ENCODE peak calls at places on chromosomes 7 and 10, in four cellular contexts. R is WTC11, Z is psoas muscle, Q is kidney. U is an unnamed sample.

GRCh38 chr7:1569016-1569415 is 816 bp downstream of the PSMG3 start:
- DNase-seq in Q (peak), Z (peak), R (no peak), U (no peak)

GRCh38 chr7:114209968-114210367 is 204.6 kb upstream of the FOXP2 start:
- DNase-seq in Q (no peak), R (no peak), Z (no peak), U (no peak)

GRCh38 chr10:78066728-78067430 is 33.2 kb downstream of the RPS24 start:
- DNase-seq in Z (no peak), Q (peak), R (no peak), U (no peak)

GRCh38 chr10:25105753-25106260 is 69.0 kb upstream of the GPR158 start:
- DNase-seq in Z (no peak), R (no peak), Q (no peak), U (no peak)

GRCh38 chr7:94183289-94183749 is 179.2 kb upstream of the BET1 start:
- DNase-seq in Q (peak), Z (peak), R (no peak), U (no peak)

GRCh38 chr7:8220376-8221106 is 41.4 kb downstream of the ICA1 start:
- DNase-seq in Q (no peak), R (no peak), Z (no peak), U (no peak)

GRCh38 chr10:17607603-17608332 is 9.4 kb downstream of the HACD1 start:
- DNase-seq in R (no peak), Z (no peak), Q (no peak), U (no peak)

GRCh38 chr10:34102917-34103506 is 712.1 kb downstream of the PARD3 start:
- DNase-seq in R (no peak), Z (no peak), Q (no peak), U (no peak)

GRCh38 chr7:117582219-117582704 is 102.4 kb downstream of the CFTR start:
- DNase-seq in R (peak), Q (peak), Z (peak), U (no peak)

GRCh38 chr10:80187465-80188409 is 17.6 kb downstream of the ANXA11 start:
- DNase-seq in Q (peak), Z (no peak), R (no peak), U (no peak)

GRCh38 chr7:47549916-47550315 is 32.0 kb downstream of the TNS3 start:
- DNase-seq in Q (no peak), R (no peak), Z (no peak), U (no peak)

GRCh38 chr10:48885376-48885775 is 54.3 kb downstream of the LRRC18 start:
- DNase-seq in R (peak), Q (no peak), Z (no peak), U (peak)

GRCh38 chr7:77839919-77840318 is 41.3 kb downstream of the PHTF2 start:
- DNase-seq in Z (no peak), R (no peak), Q (no peak), U (no peak)

GRCh38 chr7:127997226-127997922 is 33.9 kb downstream of the LRRC4 start:
- DNase-seq in Q (no peak), R (no peak), Z (no peak), U (no peak)

GRCh38 chr7:21361413-21362130 is 66.3 kb upstream of the SP4 start:
- DNase-seq in R (no peak), Z (no peak), Q (no peak), U (no peak)

GRCh38 chr10:43076876-43077420 is at the start of gene RET:
- DNase-seq in Q (no peak), Z (peak), R (peak), U (peak)

GRCh38 chr10:93554760-93555432 is 11.6 kb upstream of the FFAR4 start:
- DNase-seq in Q (no peak), R (peak), Z (peak), U (peak)

GRCh38 chr10:112335104-112335840 is 38.6 kb upstream of the ACSL5 start:
- DNase-seq in Q (no peak), Z (no peak), R (no peak), U (no peak)

GRCh38 chr7:94182721-94183120 is 178.6 kb upstream of the BET1 start:
- DNase-seq in R (no peak), Q (no peak), Z (no peak), U (no peak)

GRCh38 chr10:36115364-36115763 is 473.3 kb upstream of the FZD8 start:
- DNase-seq in R (no peak), Q (no peak), Z (no peak), U (no peak)

GRCh38 chr10:104406715-104407517 is 53.3 kb downstream of the CFAP58 start:
- DNase-seq in Q (no peak), R (no peak), Z (no peak), U (no peak)

GRCh38 chr7:155811895-155812761 is at the start of gene SHH:
- DNase-seq in Z (no peak), R (no peak), Q (peak), U (no peak)

GRCh38 chr7:919924-920341 is 34.5 kb downstream of the ADAP1 start:
- DNase-seq in Q (peak), Z (peak), R (peak), U (no peak)

GRCh38 chr10:75086278-75086934 is 25.1 kb upstream of the SAMD8 start:
- DNase-seq in Z (no peak), R (no peak), Q (no peak), U (no peak)

GRCh38 chr10:78830062-78830974 is 238.4 kb upstream of the ZMIZ1 start:
- DNase-seq in Q (no peak), Z (no peak), R (no peak), U (no peak)

GRCh38 chr10:113945075-113945686 is 90.7 kb downstream of the NHLRC2 start:
- DNase-seq in R (no peak), Q (no peak), Z (no peak), U (no peak)

GRCh38 chr7:128781126-128781525 is 5.5 kb upstream of the OPN1SW start:
- DNase-seq in Q (no peak), R (no peak), Z (peak), U (no peak)

GRCh38 chr7:25009271-25009670 is 29.3 kb upstream of the OSBPL3 start:
- DNase-seq in Z (no peak), Q (no peak), R (no peak), U (no peak)

GRCh38 chr7:21617513-21617912 is 74.7 kb downstream of the DNAH11 start:
- DNase-seq in Z (no peak), R (no peak), Q (no peak), U (no peak)

GRCh38 chr10:36489928-36490279 is 635.5 kb upstream of the ANKRD30A start:
- DNase-seq in Q (no peak), R (no peak), Z (no peak), U (no peak)

GRCh38 chr7:87506243-87507180 is 31.0 kb upstream of the ABCB4 start:
- DNase-seq in R (no peak), Z (no peak), Q (no peak), U (no peak)

GRCh38 chr7:116582806-116583444 is 58.1 kb downstream of the CAV1 start:
- DNase-seq in R (no peak), Q (no peak), Z (peak), U (no peak)

GRCh38 chr7:25249772-25250171 is 21.5 kb upstream of the NPVF start:
- DNase-seq in Q (no peak), Z (no peak), R (no peak), U (no peak)

GRCh38 chr7:70793767-70794166 is 338.2 kb upstream of the GALNT17 start:
- DNase-seq in Q (no peak), R (no peak), Z (no peak), U (no peak)

GRCh38 chr7:70793060-70793459 is 338.9 kb upstream of the GALNT17 start:
- DNase-seq in R (no peak), Z (no peak), Q (no peak), U (no peak)

GRCh38 chr7:70794962-70795361 is 337.0 kb upstream of the GALNT17 start:
- DNase-seq in Q (no peak), R (no peak), Z (no peak), U (no peak)

GRCh38 chr7:70797109-70797514 is 334.8 kb upstream of the GALNT17 start:
- DNase-seq in R (no peak), Z (no peak), Q (no peak), U (no peak)

GRCh38 chr7:70795948-70796347 is 336.0 kb upstream of the GALNT17 start:
- DNase-seq in Q (no peak), Z (no peak), R (no peak), U (no peak)
- TF ChIP-seq CTCF in Q (no peak), Z (no peak), R (no peak), U (no peak)

DNA sequence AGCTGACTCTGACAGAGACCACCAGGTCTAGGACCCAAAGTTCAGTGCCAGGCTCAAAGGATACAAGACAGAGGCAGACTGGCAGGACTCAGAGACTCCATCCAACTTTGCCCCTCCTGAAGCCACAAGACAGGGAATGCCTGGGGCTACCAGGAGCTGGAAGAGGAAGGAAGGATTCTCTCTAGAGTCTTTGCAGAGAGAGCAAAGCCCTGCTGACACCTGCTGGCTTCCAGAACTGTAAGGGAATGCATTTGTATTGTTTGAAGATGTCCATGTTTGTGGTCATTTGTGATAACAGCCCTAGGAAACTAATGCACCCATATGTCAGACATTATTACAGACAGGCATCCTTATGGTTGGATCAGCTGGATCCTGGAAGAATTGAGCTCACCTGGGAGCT is 132.3 kb upstream of the C7orf33 start:
- DNase-seq in Z (no peak), Q (no peak), R (no peak), U (no peak)
- TF ChIP-seq CTCF in Z (no peak), Q (no peak), R (no peak), U (no peak)

GRCh38 chr10:72243822-72244437 is 27.9 kb upstream of the ASCC1 start:
- DNase-seq in Q (no peak), R (no peak), Z (peak), U (no peak)

GRCh38 chr10:72245949-72246525 is 27.7 kb upstream of the DDIT4 start:
- DNase-seq in Q (no peak), Z (no peak), R (no peak), U (no peak)

GRCh38 chr10:72242675-72243074 is 26.6 kb upstream of the ASCC1 start:
- DNase-seq in Z (peak), Q (peak), R (no peak), U (peak)

GRCh38 chr10:72241853-72242252 is 25.8 kb upstream of the ASCC1 start:
- DNase-seq in Q (no peak), Z (no peak), R (no peak), U (no peak)

GRCh38 chr10:72244573-72245038 is 28.5 kb upstream of the ASCC1 start:
- DNase-seq in Q (no peak), Z (no peak), R (no peak), U (no peak)
- TF ChIP-seq CTCF in Q (no peak), Z (no peak), R (no peak), U (no peak)

GRCh38 chr10:100021322-100021721 is 11.6 kb upstream of the DNMBP start:
- DNase-seq in Z (no peak), Q (no peak), R (no peak), U (no peak)

GRCh38 chr10:100020161-100020882 is 10.6 kb upstream of the DNMBP start:
- DNase-seq in Q (no peak), R (no peak), Z (no peak), U (no peak)

GRCh38 chr10:100020883-100021248 is 11.1 kb upstream of the DNMBP start:
- DNase-seq in R (peak), Q (no peak), Z (no peak), U (no peak)

GRCh38 chr10:100022403-100022802 is 12.7 kb upstream of the DNMBP start:
- DNase-seq in Q (no peak), R (no peak), Z (no peak), U (no peak)

GRCh38 chr10:100019824-100020160 is 10.0 kb upstream of the DNMBP start:
- DNase-seq in Z (no peak), R (peak), Q (no peak), U (no peak)
- TF ChIP-seq CTCF in Z (no peak), R (no peak), Q (no peak), U (no peak)

GRCh38 chr7:29950480-29950879 is 39.1 kb downstream of the SCRN1 start:
- DNase-seq in Z (no peak), R (no peak), Q (no peak), U (no peak)

GRCh38 chr7:29951206-29951605 is 38.4 kb downstream of the SCRN1 start:
- DNase-seq in Z (no peak), R (no peak), Q (no peak), U (no peak)

GRCh38 chr7:29945259-29945809 is 44.3 kb downstream of the SCRN1 start:
- DNase-seq in R (no peak), Z (no peak), Q (no peak), U (no peak)

DNA sequence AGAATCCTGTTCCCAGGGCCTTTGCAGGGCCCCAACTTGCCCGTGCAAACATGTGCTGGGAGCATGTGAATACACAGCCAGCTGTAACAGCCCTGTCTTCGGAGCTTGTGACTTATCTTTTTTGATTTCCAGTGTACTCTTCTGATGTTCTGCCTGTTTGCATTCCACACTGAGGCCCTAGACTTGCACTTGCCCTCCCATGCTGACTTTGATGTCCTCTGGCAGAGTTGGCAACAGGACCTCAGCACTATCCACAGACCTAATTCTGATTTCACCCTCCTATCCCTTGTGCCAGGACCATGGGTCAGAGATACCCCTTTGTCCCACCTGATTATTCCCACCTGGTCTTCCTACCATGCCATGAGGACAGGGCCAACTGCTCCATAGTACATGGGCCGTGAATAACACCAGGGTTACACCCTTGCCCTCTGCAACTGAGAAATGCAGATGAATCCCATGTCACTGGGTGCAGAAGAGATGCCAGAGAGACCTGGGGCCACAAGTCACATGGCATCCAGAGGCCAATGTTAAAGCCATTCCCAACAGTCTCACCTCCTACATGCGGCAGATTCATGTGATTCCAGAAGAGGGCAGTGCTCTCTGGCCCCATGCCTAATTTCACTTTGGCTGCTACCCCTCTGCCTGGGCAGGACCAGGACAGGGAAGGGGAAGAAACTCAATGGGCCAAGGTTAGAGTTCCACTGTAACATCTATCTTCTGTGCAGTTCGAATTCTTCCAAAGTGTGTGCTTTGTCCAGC is 43.0 kb downstream of the SCRN1 start:
- DNase-seq in Z (no peak), R (peak), Q (no peak), U (peak)
- TF ChIP-seq CTCF in Z (peak), R (no peak), Q (peak), U (peak)

DNA sequence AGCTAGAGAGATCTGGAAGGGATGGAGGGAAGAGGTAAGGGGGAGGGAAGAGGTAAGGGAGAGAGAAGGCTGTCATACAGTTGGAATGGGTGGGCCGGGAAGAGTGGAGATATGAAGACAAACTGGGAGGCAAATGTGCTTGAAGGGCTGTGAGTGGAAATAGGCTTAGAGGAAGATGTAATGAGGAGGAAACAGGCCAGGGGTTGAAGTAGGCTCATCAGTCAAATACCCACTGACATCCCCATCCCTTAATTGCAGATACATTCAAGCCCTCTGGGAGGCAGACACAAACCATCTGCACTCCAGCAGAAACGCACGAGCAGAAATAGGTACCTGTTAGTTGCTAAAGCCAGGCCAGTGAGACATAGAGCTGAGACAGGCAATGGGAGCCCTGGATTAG is 2.1 kb downstream of the SYNPO2L start:
- DNase-seq in R (no peak), Q (no peak), Z (peak), U (no peak)
- TF ChIP-seq CTCF in R (no peak), Q (no peak), Z (peak), U (no peak)

DNA sequence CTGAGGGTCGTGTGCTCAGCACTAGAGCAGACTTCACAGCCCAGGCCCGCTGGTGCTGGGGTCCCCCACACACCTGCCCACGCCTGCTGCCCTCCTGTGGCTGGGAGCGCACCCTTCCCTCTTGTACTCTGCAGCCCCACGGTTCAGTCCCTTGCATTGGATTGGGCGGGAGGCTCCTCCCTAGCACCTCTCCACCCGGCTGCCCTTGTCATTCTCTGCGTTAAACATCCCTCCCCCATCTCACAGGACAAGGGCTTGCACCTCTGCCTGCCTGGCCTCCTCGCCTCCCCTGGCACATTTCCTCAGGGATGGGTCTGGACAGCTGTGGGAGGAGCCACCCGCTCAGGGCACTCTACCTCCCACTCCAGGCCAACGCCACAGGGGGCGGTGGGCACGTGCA is 68.7 kb downstream of the ALOX5 start:
- DNase-seq in Q (no peak), R (peak), Z (no peak), U (no peak)
- TF ChIP-seq CTCF in Q (no peak), R (no peak), Z (no peak), U (no peak)

GRCh38 chr10:89665302-89665701 is 20.3 kb upstream of the PANK1 start:
- DNase-seq in Z (no peak), R (no peak), Q (no peak), U (no peak)
- TF ChIP-seq CTCF in Z (no peak), R (no peak), Q (no peak), U (no peak)

GRCh38 chr10:681670-682318 is 7.7 kb downstream of the DIP2C start:
- DNase-seq in R (no peak), Q (peak), Z (no peak), U (no peak)

GRCh38 chr10:682931-683447 is 6.5 kb downstream of the DIP2C start:
- DNase-seq in Q (no peak), Z (no peak), R (no peak), U (no peak)

GRCh38 chr10:686155-686931 is 3.1 kb downstream of the DIP2C start:
- DNase-seq in Z (no peak), R (no peak), Q (peak), U (no peak)

GRCh38 chr10:685613-686012 is 3.9 kb downstream of the DIP2C start:
- DNase-seq in Z (no peak), Q (no peak), R (no peak), U (no peak)

GRCh38 chr10:683448-684071 is 5.9 kb downstream of the DIP2C start:
- DNase-seq in Z (peak), R (no peak), Q (peak), U (no peak)
- TF ChIP-seq CTCF in Z (no peak), R (no peak), Q (no peak), U (no peak)

DNA sequence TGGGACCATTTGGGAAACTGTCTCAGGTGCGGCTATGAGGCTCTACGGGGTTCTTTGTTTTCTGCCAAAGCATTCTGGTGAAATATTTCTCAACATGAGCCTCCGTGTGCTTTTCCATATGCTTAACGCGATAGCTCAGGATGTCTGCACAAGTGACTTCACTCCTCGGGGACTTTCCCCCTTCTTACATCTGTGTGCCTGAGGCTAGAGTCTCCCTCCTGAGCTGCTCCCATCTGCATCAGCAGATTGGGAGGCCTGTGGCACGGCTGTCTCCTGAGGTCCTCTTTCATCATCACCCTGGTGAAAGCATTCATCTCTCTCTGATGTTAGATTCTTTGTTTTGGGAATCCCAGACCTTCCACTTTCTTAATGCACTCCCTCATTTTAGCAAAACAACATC is 1190.9 kb downstream of the TYW1 start:
- DNase-seq in Z (no peak), R (no peak), Q (no peak), U (no peak)
- TF ChIP-seq CTCF in Z (no peak), R (no peak), Q (no peak), U (no peak)

U was measured in endothelial cell.